ENCODE peak calls at places on chromosomes 12 and 14, in five cellular contexts. W, R, E, O and M are unnamed samples.

GRCh38 chr12:106282457-106283097 is 20.0 kb upstream of the TCP11L2 start:
- DNase-seq in E (no peak), W (peak), R (peak), O (peak), M (no peak)

GRCh38 chr12:71551529-71551928 is 111.9 kb downstream of the LGR5 start:
- DNase-seq in W (no peak), R (no peak), E (no peak), O (no peak), M (no peak)

GRCh38 chr12:53506881-53507719 is at the start of gene NPFF:
- DNase-seq in W (no peak), E (no peak), R (no peak), O (no peak), M (no peak)

GRCh38 chr14:35534884-35535793 is 1.2 kb downstream of the INSM2 start:
- DNase-seq in E (peak), W (peak), R (peak), O (peak), M (peak)

GRCh38 chr12:108567388-108567787 is 5.0 kb downstream of the ISCU start:
- DNase-seq in W (peak), E (no peak), R (no peak), O (no peak), M (no peak)

GRCh38 chr12:50550530-50551223 is 45.9 kb downstream of the DIP2B start:
- DNase-seq in R (no peak), O (no peak), W (no peak), E (no peak), M (peak)

GRCh38 chr12:5432011-5432400 is at the start of gene NTF3:
- DNase-seq in R (peak), O (no peak), W (no peak), E (no peak), M (no peak)

GRCh38 chr14:101918125-101918989 is 46.0 kb upstream of the DYNC1H1 start:
- DNase-seq in E (no peak), R (peak), W (no peak), O (no peak), M (no peak)

GRCh38 chr12:93447555-93448265 is 6.0 kb upstream of the UBE2N start:
- DNase-seq in W (no peak), O (peak), R (no peak), E (no peak), M (no peak)

GRCh38 chr14:63266106-63266505 is 52.6 kb downstream of the GPHB5 start:
- DNase-seq in O (no peak), R (peak), W (no peak), E (no peak), M (peak)

GRCh38 chr14:105865266-105865903 is 339.0 kb downstream of the TMEM121 start:
- DNase-seq in W (no peak), E (no peak), R (peak), O (no peak), M (no peak)

GRCh38 chr12:123223241-123223668 is 9.7 kb downstream of the MPHOSPH9 start:
- DNase-seq in E (no peak), R (no peak), W (peak), O (peak), M (no peak)

GRCh38 chr12:106417926-106418910 is 60.7 kb downstream of the POLR3B start:
- DNase-seq in R (no peak), O (no peak), E (no peak), W (no peak), M (no peak)